ENCODE peak calls at places on chromosomes 1 and 21, in seven cellular contexts. C is adrenal gland, G is cardiac fibroblast, W is mucosa of descending colon, T is A673, K is fibroblast of lung, Y is A549. P is an unnamed sample.

GRCh38 chr1:68145418-68146126 is 86.8 kb downstream of the WLS start:
- DNase-seq in C (no peak), G (no peak), W (peak), T (no peak), K (no peak), Y (no peak), P (peak)

GRCh38 chr1:82452096-82452495 is 651.4 kb downstream of the ADGRL2 start:
- DNase-seq in C (no peak), G (no peak), W (no peak), T (no peak), K (no peak), Y (no peak), P (no peak)

GRCh38 chr1:24803220-24803619 is 58.0 kb downstream of the CLIC4 start:
- DNase-seq in C (no peak), G (peak), W (no peak), T (peak), K (no peak), Y (no peak), P (peak)

GRCh38 chr21:45940091-45940490 is 41.5 kb upstream of the COL6A1 start:
- DNase-seq in C (no peak), G (no peak), W (no peak), T (no peak), K (no peak), Y (no peak), P (no peak)

GRCh38 chr1:230067441-230067870 is 418 bp downstream of the GALNT2 start:
- DNase-seq in C (peak), G (peak), W (peak), T (peak), K (peak), Y (peak), P (peak)

GRCh38 chr1:194990483-194990882 is 1617.8 kb downstream of the KCNT2 start:
- DNase-seq in C (no peak), G (no peak), W (no peak), T (peak), K (no peak), Y (no peak), P (no peak)

GRCh38 chr1:171912509-171913185 is 71.3 kb downstream of the DNM3 start:
- DNase-seq in C (no peak), G (no peak), W (no peak), T (peak), K (no peak), Y (peak), P (no peak)

GRCh38 chr1:184970691-184971161 is 3.6 kb downstream of the NIBAN1 start:
- DNase-seq in C (no peak), G (peak), W (no peak), T (peak), K (peak), Y (no peak), P (peak)

GRCh38 chr21:43318841-43319781 is 107.8 kb downstream of the SIK1 start:
- DNase-seq in C (no peak), G (peak), W (peak), T (peak), K (peak), Y (peak), P (peak)

GRCh38 chr21:44421901-44422840 is 33.1 kb upstream of the LRRC3 start:
- DNase-seq in C (peak), G (no peak), W (peak), T (no peak), K (no peak), Y (no peak), P (no peak)

GRCh38 chr1:66728021-66728420 is 24.2 kb upstream of the DYNLT5 start:
- DNase-seq in C (no peak), G (peak), W (no peak), T (no peak), K (no peak), Y (no peak), P (peak)

GRCh38 chr1:218463194-218464156 is 118.3 kb downstream of the TGFB2 start:
- DNase-seq in C (peak), G (peak), W (no peak), T (no peak), K (peak), Y (peak), P (peak)

GRCh38 chr1:200029035-200029623 is 1.6 kb downstream of the NR5A2 start:
- DNase-seq in C (no peak), G (no peak), W (peak), T (no peak), K (peak), Y (peak), P (peak)

GRCh38 chr1:240093120-240093961 is 1.7 kb downstream of the FMN2 start:
- DNase-seq in C (peak), G (no peak), W (peak), T (no peak), K (no peak), Y (peak), P (no peak)

GRCh38 chr1:240094043-240094722 is 2.5 kb downstream of the FMN2 start:
- DNase-seq in C (no peak), G (no peak), W (no peak), T (no peak), K (no peak), Y (no peak), P (no peak)

GRCh38 chr1:240091201-240091600 is 482 bp upstream of the FMN2 start:
- DNase-seq in C (no peak), G (no peak), W (no peak), T (no peak), K (no peak), Y (no peak), P (no peak)

GRCh38 chr1:240091614-240092300 is at the start of gene FMN2:
- DNase-seq in C (peak), G (no peak), W (no peak), T (peak), K (no peak), Y (peak), P (no peak)

DNA sequence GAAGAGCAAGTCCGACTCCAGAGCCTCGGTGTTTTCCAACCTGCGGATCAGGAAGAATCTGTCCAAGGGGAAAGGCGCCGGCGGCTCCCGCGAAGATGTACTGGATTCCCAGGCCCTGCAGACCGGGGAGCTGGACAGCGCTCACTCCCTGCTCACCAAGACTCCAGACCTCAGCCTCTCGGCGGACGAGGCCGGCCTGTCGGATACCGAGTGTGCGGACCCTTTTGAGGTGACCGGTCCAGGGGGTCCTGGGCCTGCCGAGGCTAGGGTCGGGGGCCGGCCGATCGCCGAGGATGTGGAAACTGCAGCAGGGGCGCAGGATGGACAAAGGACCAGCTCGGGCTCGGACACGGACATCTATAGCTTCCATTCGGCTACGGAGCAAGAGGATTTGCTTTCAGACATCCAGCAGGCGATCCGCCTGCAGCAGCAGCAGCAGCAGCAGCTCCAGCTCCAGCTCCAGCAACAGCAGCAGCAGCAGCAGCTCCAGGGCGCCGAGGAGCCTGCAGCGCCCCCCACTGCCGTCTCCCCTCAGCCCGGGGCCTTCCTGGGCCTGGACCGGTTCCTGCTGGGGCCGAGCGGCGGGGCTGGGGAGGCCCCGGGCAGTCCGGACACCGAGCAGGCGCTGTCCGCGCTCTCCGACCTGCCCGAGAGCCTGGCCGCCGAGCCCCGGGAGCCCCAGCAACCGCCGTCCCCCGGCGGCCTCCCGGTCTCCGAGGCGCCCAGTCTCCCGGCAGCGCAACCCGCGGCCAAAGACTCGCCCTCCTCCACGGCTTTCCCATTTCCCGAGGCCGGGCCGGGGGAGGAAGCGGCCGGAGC is 827 bp downstream of the FMN2 start:
- DNase-seq in C (peak), G (peak), W (no peak), T (no peak), K (peak), Y (peak), P (peak)
- TF ChIP-seq CTCF in C (peak), G (no peak), W (no peak), T (no peak), K (peak), Y (peak), P (no peak)

DNA sequence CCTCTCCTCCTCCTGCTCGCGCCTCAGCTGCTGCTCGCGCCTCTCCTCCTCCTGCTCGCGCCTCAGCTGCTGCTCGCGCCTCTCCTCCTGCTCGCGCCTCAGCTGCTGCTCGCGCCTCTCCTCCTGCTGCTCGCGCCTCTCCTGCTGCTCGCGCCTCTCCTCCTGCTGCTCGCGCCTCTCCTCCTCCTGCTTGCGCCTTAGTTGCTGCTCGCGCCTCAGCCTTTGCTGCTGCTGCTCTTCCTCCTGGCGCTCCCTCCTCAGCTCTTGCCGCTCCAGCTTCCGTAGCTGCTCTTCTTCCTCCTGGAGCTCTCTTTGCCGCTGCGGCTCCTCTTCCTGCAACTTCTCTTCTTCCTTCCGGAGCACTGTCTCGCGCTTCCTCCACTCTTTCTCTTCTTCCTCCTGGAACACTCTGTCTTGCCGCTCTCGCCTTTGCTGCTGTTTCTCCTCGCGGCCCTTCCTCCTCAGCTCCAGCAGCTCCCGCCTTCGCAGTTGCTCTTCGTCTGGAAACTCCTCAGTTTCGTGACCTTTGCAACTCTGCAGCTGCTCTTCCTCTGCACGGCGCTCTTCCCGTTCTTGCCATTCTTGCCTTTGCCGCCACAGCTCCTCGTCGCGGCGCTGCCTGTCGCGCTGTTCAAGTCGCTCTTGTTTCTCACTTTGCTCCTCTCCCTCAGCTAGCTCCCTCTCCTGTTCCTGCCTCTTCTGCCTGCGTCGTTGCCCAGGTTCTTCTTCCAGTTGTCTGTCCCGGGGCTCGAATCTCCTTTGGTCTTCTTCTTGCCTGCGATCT is 3.0 kb downstream of the TCHH start:
- DNase-seq in C (no peak), G (peak), W (peak), T (peak), K (peak), Y (peak), P (peak)
- H3K4me3 ChIP-seq in C (no peak), G (peak), W (no peak), T (peak), K (no peak), Y (peak), P (peak)

GRCh38 chr1:16903054-16903453 is 7.3 kb downstream of the RNU1-2 start:
- DNase-seq in C (no peak), G (peak), W (no peak), T (no peak), K (peak), Y (peak), P (peak)
- TF ChIP-seq CTCF in C (no peak), G (no peak), W (no peak), T (no peak), K (no peak), Y (no peak), P (no peak)

GRCh38 chr1:42767510-42767924 is 468 bp downstream of the C1orf50 start:
- DNase-seq in C (no peak), G (peak), W (no peak), T (no peak), K (no peak), Y (no peak), P (peak)

GRCh38 chr1:42765271-42765670 is 1.6 kb downstream of the P3H1 start:
- DNase-seq in C (no peak), G (peak), W (no peak), T (no peak), K (no peak), Y (no peak), P (no peak)

GRCh38 chr1:42766723-42767509 is at the start of the genes C1orf50 and P3H1:
- DNase-seq in C (peak), G (peak), W (peak), T (peak), K (peak), Y (peak), P (peak)

GRCh38 chr1:42765832-42766722 is 751 bp downstream of the P3H1 start:
- DNase-seq in C (peak), G (peak), W (no peak), T (peak), K (peak), Y (peak), P (peak)

GRCh38 chr1:42768172-42768571 is 1.1 kb downstream of the C1orf50 start:
- DNase-seq in C (no peak), G (no peak), W (no peak), T (no peak), K (no peak), Y (no peak), P (no peak)
- H3K4me3 ChIP-seq in C (no peak), G (peak), W (no peak), T (peak), K (peak), Y (peak), P (peak)

GRCh38 chr21:9837946-9838801 is 683.2 kb upstream of the TPTE start:
- DNase-seq in C (no peak), G (no peak), W (peak), T (no peak), K (no peak), Y (no peak), P (no peak)

GRCh38 chr21:9839011-9839661 is 682.2 kb upstream of the TPTE start:
- DNase-seq in C (no peak), G (no peak), W (peak), T (no peak), K (no peak), Y (no peak), P (no peak)
- TF ChIP-seq CTCF in C (no peak), G (no peak), W (no peak), T (no peak), K (no peak), Y (no peak), P (no peak)

GRCh38 chr1:169970114-169970513 is 76.4 kb upstream of the SCYL3 start:
- DNase-seq in C (no peak), G (no peak), W (no peak), T (no peak), K (no peak), Y (no peak), P (no peak)

GRCh38 chr1:169959696-169960095 is 66.0 kb upstream of the SCYL3 start:
- DNase-seq in C (no peak), G (no peak), W (no peak), T (no peak), K (peak), Y (no peak), P (no peak)

GRCh38 chr1:169958987-169959386 is 65.3 kb upstream of the SCYL3 start:
- DNase-seq in C (no peak), G (no peak), W (no peak), T (no peak), K (no peak), Y (no peak), P (no peak)

GRCh38 chr1:169968174-169968573 is 74.5 kb upstream of the SCYL3 start:
- DNase-seq in C (no peak), G (no peak), W (no peak), T (no peak), K (no peak), Y (no peak), P (no peak)

DNA sequence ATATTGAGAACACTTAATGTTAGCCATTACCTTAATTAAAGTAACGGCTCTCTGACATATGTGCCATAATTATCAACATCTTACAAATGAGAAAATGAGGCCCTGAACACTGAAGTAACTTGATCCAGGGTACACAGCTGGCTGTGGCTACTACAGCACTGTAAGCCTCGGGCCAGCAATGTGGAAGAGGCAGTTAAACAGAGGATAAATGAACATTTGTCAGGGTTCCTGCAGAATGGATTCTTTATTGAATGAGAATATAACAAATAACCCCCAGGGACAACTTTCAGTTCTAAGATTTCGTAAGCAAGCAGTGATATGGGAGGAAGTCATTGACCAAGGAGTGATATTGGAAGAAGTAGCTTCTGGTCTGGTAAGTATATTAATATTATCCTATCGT is 70.5 kb upstream of the SCYL3 start:
- DNase-seq in C (no peak), G (no peak), W (no peak), T (no peak), K (no peak), Y (no peak), P (no peak)
- H3K4me3 ChIP-seq in C (no peak), G (no peak), W (no peak), T (no peak), K (no peak), Y (no peak), P (no peak)

GRCh38 chr1:174158767-174159252 is 510 bp upstream of the RABGAP1L start:
- DNase-seq in C (no peak), G (no peak), W (no peak), T (no peak), K (no peak), Y (no peak), P (no peak)
- TF ChIP-seq CTCF in C (no peak), G (no peak), W (no peak), T (no peak), K (no peak), Y (no peak), P (no peak)